ENCODE peak calls at places on chromosomes 6 and 20, in four cellular contexts. O is body of pancreas, W is psoas muscle, F is IMR-90. Y is an unnamed sample.

GRCh38 chr20:19205999-19206398 is 6.4 kb upstream of the SLC24A3 start:
- DNase-seq in O (peak; percentile 55), W (peak; percentile 87), F (peak; percentile 10), Y (peak; percentile 88)

GRCh38 chr6:163427498-163428254 is 13.2 kb downstream of the QKI start:
- DNase-seq in O (no peak), W (no peak), F (peak; percentile 82), Y (no peak)

GRCh38 chr6:107293421-107293820 is 165.9 kb downstream of the PDSS2 start:
- DNase-seq in O (no peak), W (no peak), F (no peak), Y (no peak)

GRCh38 chr6:158474961-158475343 is 84.9 kb upstream of the TMEM181 start:
- DNase-seq in O (peak; percentile 4), W (no peak), F (peak; percentile 65), Y (no peak)

GRCh38 chr6:133590814-133591213 is 298.1 kb upstream of the TCF21 start:
- DNase-seq in O (no peak), W (no peak), F (peak; percentile 41), Y (no peak)

GRCh38 chr20:31835977-31836852 is 9.2 kb downstream of the FOXS1 start:
- DNase-seq in O (peak; percentile 70), W (peak; percentile 94), F (peak; percentile 92), Y (peak; percentile 73)

GRCh38 chr6:133587841-133588240 is 301.1 kb upstream of the TCF21 start:
- DNase-seq in O (no peak), W (no peak), F (peak; percentile 87), Y (no peak)

GRCh38 chr20:18727032-18727508 is 86.5 kb upstream of the SCP2D1 start:
- DNase-seq in O (peak; percentile 22), W (no peak), F (no peak), Y (peak; percentile 69)

GRCh38 chr6:53042112-53042511 is 23.1 kb upstream of the FBXO9 start:
- DNase-seq in O (no peak), W (no peak), F (peak; percentile 95), Y (no peak)

GRCh38 chr6:15623282-15624116 is 39.3 kb downstream of the DTNBP1 start:
- DNase-seq in O (no peak), W (no peak), F (peak; percentile 43), Y (no peak)

GRCh38 chr6:155287762-155288161 is 23.9 kb downstream of the CLDN20 start:
- DNase-seq in O (no peak), W (no peak), F (no peak), Y (no peak)

GRCh38 chr6:155297669-155298068 is 16.6 kb downstream of the TFB1M start:
- DNase-seq in O (no peak), W (no peak), F (no peak), Y (no peak)

GRCh38 chr6:155290491-155290890 is 23.8 kb downstream of the TFB1M start:
- DNase-seq in O (no peak), W (no peak), F (no peak), Y (no peak)

GRCh38 chr6:155291291-155291690 is 23.0 kb downstream of the TFB1M start:
- DNase-seq in O (no peak), W (no peak), F (no peak), Y (no peak)

DNA sequence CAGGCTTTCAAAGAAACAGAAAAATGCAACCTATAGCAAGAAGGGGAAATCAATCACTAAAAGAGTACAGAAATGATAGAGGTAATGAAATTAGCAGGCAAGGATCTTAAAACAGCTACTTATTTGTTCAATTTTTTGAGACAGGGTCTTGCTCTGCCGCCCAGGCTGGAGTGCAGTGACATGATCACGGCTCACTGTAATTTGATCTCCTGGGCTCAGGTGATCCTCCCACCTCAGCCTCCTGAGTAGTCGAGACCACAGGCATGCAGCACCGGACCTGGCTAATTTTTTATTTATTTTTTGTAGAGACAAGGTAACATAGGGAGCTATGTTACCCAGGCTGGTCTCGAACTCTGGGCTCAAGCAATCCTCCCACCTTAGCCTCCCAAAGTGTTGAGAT is 21.6 kb downstream of the TFB1M start:
- DNase-seq in O (no peak), W (no peak), F (no peak), Y (no peak)
- H3K4me3 ChIP-seq in O (no peak overlapping the region), W (no peak overlapping the region), F (no peak overlapping the region), Y (no peak overlapping the region)

DNA sequence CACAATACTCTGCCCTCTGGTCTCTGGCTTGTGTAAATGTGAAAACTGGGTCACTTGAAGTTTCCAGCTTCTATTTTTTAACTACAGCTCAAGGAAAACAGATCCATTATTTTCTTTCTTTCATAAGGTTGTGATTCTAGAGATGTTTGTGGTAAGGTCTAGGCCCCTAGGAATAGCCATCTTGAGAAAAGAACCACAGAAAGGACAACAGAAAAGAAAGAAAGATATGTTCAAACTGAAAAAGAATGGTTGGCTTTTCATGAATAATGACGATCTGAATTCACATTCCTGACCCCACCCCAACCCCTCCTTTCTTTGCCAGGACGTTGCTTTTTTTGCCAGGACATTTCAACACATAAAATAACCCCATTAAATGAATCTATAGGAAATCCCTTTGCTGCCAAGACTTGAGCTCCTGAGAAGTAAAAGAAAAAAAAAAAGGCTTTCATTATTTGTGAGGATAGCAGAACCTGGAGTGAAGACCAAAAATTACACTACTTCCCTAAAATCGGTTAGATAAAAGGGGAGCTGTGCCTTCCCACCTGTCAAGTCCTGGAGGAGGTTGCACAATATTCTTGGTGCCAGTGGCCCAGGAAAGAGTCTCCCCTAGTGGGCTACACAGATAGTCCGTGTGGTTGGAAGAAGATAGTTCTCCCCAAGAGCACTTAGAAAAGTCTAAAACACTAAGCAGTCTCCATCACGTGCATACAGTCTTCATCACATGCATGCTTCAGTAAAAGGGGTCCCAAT is 199.8 kb upstream of the FAM83B start:
- DNase-seq in O (no peak), W (no peak), F (no peak), Y (no peak)
- H3K4me3 ChIP-seq in O (no peak overlapping the region), W (no peak overlapping the region), F (no peak overlapping the region), Y (no peak overlapping the region)

DNA sequence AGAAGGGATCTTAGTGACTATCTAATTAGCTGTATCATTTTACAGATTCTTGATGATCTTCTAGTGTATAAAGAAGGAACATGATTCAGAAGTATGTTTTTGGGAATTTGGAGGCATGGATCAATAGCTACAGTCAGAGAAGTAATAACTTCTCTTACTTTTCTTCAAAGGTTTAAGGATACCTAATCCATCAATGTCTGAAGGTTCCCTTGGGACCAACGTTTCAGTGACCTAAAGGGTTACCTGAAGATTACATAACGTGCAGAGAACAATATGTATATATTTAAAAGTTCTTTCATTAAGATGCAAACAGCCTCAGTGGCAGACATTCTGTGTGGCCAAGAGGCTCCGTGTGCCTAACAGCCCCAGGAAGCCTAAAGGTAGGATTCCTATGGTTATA is 3.2 kb downstream of the HDAC2 start:
- DNase-seq in O (no peak), W (no peak), F (no peak), Y (no peak)
- H3K4me3 ChIP-seq in O (no peak overlapping the region), W (no peak overlapping the region), F (no peak overlapping the region), Y (no peak overlapping the region)

GRCh38 chr20:17648782-17649730 is 33.0 kb downstream of the RRBP1 start:
- DNase-seq in O (peak; percentile 72), W (peak; percentile 40), F (no peak), Y (peak; percentile 68)
- H3K4me3 ChIP-seq in O (no peak overlapping the region), W (no peak overlapping the region), F (no peak overlapping the region), Y (no peak overlapping the region)

GRCh38 chr6:71491844-71492243 is 203.2 kb downstream of the OGFRL1 start:
- DNase-seq in O (no peak), W (no peak), F (no peak), Y (no peak)

GRCh38 chr6:71490876-71491275 is 202.3 kb downstream of the OGFRL1 start:
- DNase-seq in O (no peak), W (no peak), F (no peak), Y (no peak)

GRCh38 chr6:71492668-71493067 is 204.1 kb downstream of the OGFRL1 start:
- DNase-seq in O (no peak), W (no peak), F (no peak), Y (no peak)

GRCh38 chr6:71488186-71488585 is 199.6 kb downstream of the OGFRL1 start:
- DNase-seq in O (no peak), W (no peak), F (no peak), Y (no peak)

DNA sequence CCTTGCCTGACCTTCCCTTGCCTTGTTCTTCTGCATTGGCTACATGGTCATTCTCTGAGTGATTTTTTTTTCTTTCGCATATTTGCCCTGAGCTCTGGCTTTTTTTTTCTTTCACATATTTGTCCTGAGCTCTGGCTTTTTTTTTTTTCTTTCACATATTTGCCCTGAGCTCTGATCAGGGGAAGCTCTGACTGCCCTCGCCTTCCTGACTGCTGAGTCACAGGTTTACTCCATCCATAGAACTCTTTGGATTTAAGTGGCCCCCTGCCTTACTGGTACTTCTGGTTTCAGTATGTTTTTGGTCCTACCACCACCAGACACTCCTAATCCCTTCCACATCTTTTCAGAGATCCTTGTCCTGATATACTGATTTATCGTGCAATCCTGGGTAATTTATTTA is 201.1 kb downstream of the OGFRL1 start:
- DNase-seq in O (peak; percentile 25), W (no peak), F (peak; percentile 90), Y (no peak)
- H3K4me3 ChIP-seq in O (no peak overlapping the region), W (no peak overlapping the region), F (no peak overlapping the region), Y (no peak overlapping the region)

GRCh38 chr6:104951677-104952076 is 5.2 kb upstream of the LIN28B start:
- DNase-seq in O (no peak), W (no peak), F (no peak), Y (no peak)
- H3K4me3 ChIP-seq in O (no peak overlapping the region), W (no peak overlapping the region), F (no peak overlapping the region), Y (no peak overlapping the region)

Y was measured in mucosa of descending colon.